ENCODE peak calls at places on chromosomes 13 and 19, in seven cellular contexts. One of them, this sample, is unnamed.

GRCh38 chr13:74227476-74228158 is 93.4 kb upstream of the KLF12 start:
- DNase-seq in HFF-Myc: no peak
- DNase-seq in AG09309: no peak
- DNase-seq in upper lobe of right lung: no peak
- DNase-seq in tibial nerve: no peak
- DNase-seq in neural progenitor cell: no peak
- DNase-seq in brain microvascular endothelial cell: no peak
- DNase-seq in this sample: no peak

GRCh38 chr19:45087531-45087930 is 5.4 kb upstream of the PPP1R37 start:
- DNase-seq in brain microvascular endothelial cell: no peak
- DNase-seq in upper lobe of right lung: no peak
- DNase-seq in tibial nerve: no peak
- DNase-seq in HFF-Myc: no peak
- DNase-seq in AG09309: no peak
- DNase-seq in neural progenitor cell: no peak
- DNase-seq in this sample: no peak

GRCh38 chr13:76886292-76887061 is at the start of gene KCTD12:
- DNase-seq in neural progenitor cell: peak; percentile 93
- DNase-seq in HFF-Myc: peak; percentile 35
- DNase-seq in upper lobe of right lung: peak; percentile 95
- DNase-seq in AG09309: no peak
- DNase-seq in brain microvascular endothelial cell: peak; percentile 69
- DNase-seq in tibial nerve: peak; percentile 83
- DNase-seq in this sample: peak; percentile 93

GRCh38 chr13:27339299-27339698 is 68.7 kb downstream of the RASL11A start:
- DNase-seq in neural progenitor cell: peak; percentile 63
- DNase-seq in upper lobe of right lung: no peak
- DNase-seq in HFF-Myc: peak; percentile 22
- DNase-seq in tibial nerve: no peak
- DNase-seq in brain microvascular endothelial cell: peak; percentile 28
- DNase-seq in AG09309: no peak
- DNase-seq in this sample: no peak

GRCh38 chr13:39531646-39532045 is 71.3 kb downstream of the LHFPL6 start:
- DNase-seq in brain microvascular endothelial cell: no peak
- DNase-seq in AG09309: no peak
- DNase-seq in upper lobe of right lung: no peak
- DNase-seq in HFF-Myc: no peak
- DNase-seq in tibial nerve: no peak
- DNase-seq in neural progenitor cell: no peak
- DNase-seq in this sample: no peak

GRCh38 chr13:70809588-70809987 is 701.3 kb upstream of the KLHL1 start:
- DNase-seq in upper lobe of right lung: no peak
- DNase-seq in tibial nerve: no peak
- DNase-seq in neural progenitor cell: no peak
- DNase-seq in brain microvascular endothelial cell: no peak
- DNase-seq in HFF-Myc: no peak
- DNase-seq in AG09309: no peak
- DNase-seq in this sample: no peak

GRCh38 chr13:46595918-46596315 is 42.9 kb downstream of the LRCH1 start:
- DNase-seq in neural progenitor cell: no peak
- DNase-seq in HFF-Myc: no peak
- DNase-seq in brain microvascular endothelial cell: no peak
- DNase-seq in AG09309: no peak
- DNase-seq in upper lobe of right lung: no peak
- DNase-seq in tibial nerve: no peak
- DNase-seq in this sample: no peak

GRCh38 chr13:104025303-104025702 is 959.1 kb upstream of the SLC10A2 start:
- DNase-seq in neural progenitor cell: no peak
- DNase-seq in HFF-Myc: no peak
- DNase-seq in tibial nerve: no peak
- DNase-seq in brain microvascular endothelial cell: no peak
- DNase-seq in upper lobe of right lung: no peak
- DNase-seq in AG09309: no peak
- DNase-seq in this sample: no peak

GRCh38 chr19:12793290-12794195 is 2.3 kb downstream of the JUNB start:
- DNase-seq in AG09309: no peak
- DNase-seq in tibial nerve: peak; percentile 88
- DNase-seq in HFF-Myc: no peak
- DNase-seq in upper lobe of right lung: peak; percentile 98
- DNase-seq in neural progenitor cell: peak; percentile 97
- DNase-seq in brain microvascular endothelial cell: peak; percentile 79
- DNase-seq in this sample: peak; percentile 98

GRCh38 chr13:60351326-60351725 is 45.7 kb upstream of the TDRD3 start:
- DNase-seq in HFF-Myc: peak; percentile 88
- DNase-seq in brain microvascular endothelial cell: peak; percentile 78
- DNase-seq in neural progenitor cell: no peak
- DNase-seq in upper lobe of right lung: no peak
- DNase-seq in AG09309: peak; percentile 37
- DNase-seq in tibial nerve: no peak
- DNase-seq in this sample: no peak

GRCh38 chr19:46764817-46765291 is 18.6 kb upstream of the STRN4 start:
- DNase-seq in neural progenitor cell: no peak
- DNase-seq in brain microvascular endothelial cell: no peak
- DNase-seq in upper lobe of right lung: no peak
- DNase-seq in tibial nerve: no peak
- DNase-seq in AG09309: no peak
- DNase-seq in HFF-Myc: no peak
- DNase-seq in this sample: no peak

GRCh38 chr13:113975416-113975815 is 1.5 kb upstream of the C13orf46 start:
- DNase-seq in AG09309: no peak
- DNase-seq in tibial nerve: no peak
- DNase-seq in brain microvascular endothelial cell: no peak
- DNase-seq in HFF-Myc: no peak
- DNase-seq in upper lobe of right lung: peak; percentile 61
- DNase-seq in neural progenitor cell: no peak
- DNase-seq in this sample: no peak

GRCh38 chr19:11041966-11042627 is 47.2 kb upstream of the LDLR start:
- DNase-seq in neural progenitor cell: no peak
- DNase-seq in HFF-Myc: no peak
- DNase-seq in tibial nerve: no peak
- DNase-seq in AG09309: no peak
- DNase-seq in brain microvascular endothelial cell: no peak
- DNase-seq in upper lobe of right lung: peak; percentile 92
- DNase-seq in this sample: no peak

DNA sequence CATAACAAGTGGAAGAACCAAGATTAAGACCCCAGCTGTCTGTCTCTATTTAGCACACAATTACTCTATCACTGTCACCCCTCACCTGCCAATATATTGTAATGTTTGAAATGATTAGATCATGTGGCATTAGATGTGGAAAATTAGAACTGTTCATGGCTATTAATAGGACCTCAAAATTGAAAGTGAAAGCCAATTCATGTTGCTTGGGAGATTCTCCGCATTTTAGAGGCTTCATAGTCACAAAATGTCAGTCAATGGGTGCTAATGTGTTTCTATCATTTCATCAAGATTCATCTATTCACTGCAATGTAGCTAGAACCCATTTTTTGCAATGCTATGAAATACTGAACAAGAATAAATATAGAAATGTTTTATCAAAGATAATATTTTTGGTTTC is 388.7 kb downstream of the DCT start:
- DNase-seq in HFF-Myc: no peak
- DNase-seq in tibial nerve: no peak
- DNase-seq in brain microvascular endothelial cell: no peak
- DNase-seq in AG09309: no peak
- DNase-seq in neural progenitor cell: no peak
- DNase-seq in upper lobe of right lung: no peak
- DNase-seq in this sample: no peak
- H3K4me3 ChIP-seq in HFF-Myc: no peak overlapping the region
- H3K4me3 ChIP-seq in tibial nerve: no peak overlapping the region
- H3K4me3 ChIP-seq in brain microvascular endothelial cell: no peak overlapping the region
- H3K4me3 ChIP-seq in AG09309: no peak overlapping the region
- H3K4me3 ChIP-seq in neural progenitor cell: no peak overlapping the region
- H3K4me3 ChIP-seq in upper lobe of right lung: peak overlapping the region; percentile 14
- H3K4me3 ChIP-seq in this sample: no peak overlapping the region

DNA sequence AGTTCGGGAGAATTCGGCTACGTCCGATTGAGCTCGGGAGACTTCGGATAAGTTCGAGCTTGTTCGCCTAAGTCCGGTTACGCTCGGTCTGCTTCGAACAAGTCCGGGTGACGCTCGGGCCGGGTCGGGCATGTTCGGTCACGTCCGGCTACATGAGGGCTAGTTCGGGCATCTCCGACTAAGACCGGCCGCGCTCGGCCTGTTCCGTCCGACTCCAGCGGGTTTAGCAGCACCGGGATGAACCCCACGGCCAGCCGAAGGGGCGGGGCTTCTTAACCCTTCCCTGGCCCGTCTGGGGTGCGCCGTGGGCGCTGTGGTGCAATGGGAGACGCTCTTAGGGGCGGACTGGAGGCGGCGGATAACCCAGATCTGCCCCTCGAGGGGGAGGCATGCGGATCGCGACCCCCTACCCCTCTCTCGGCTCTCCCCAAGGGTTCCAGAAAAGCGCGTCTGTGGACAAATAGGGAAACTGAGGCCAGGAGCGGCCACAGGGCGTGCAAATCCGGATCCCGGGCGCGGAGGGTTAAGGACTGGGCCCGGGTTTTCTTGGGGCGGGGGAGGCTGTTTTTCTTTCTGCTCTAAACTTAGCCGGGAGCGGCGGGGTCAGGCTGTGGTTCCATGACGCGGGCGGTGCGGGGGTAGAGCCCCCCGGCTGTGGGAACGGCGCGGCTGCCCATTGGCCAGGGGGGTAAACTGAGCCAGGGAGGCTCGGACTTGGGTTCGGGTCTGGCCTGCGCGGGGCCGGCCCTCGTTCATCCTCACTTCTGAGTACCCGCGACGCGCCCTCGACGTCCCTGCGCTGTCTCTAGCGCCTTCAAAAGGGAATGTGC is 1.5 kb downstream of the PDE4C start:
- DNase-seq in upper lobe of right lung: peak; percentile 98
- DNase-seq in tibial nerve: peak; percentile 99
- DNase-seq in HFF-Myc: peak; percentile 97
- DNase-seq in brain microvascular endothelial cell: peak; percentile 99
- DNase-seq in AG09309: peak; percentile 97
- DNase-seq in neural progenitor cell: peak; percentile 99
- DNase-seq in this sample: peak; percentile 96
- H3K4me3 ChIP-seq in upper lobe of right lung: peak overlapping the region; percentile 42
- H3K4me3 ChIP-seq in tibial nerve: no peak overlapping the region
- H3K4me3 ChIP-seq in HFF-Myc: peak overlapping the region; percentile 27
- H3K4me3 ChIP-seq in brain microvascular endothelial cell: peak overlapping the region; percentile 49
- H3K4me3 ChIP-seq in AG09309: peak overlapping the region; percentile 50
- H3K4me3 ChIP-seq in neural progenitor cell: peak overlapping the region; percentile 56
- H3K4me3 ChIP-seq in this sample: peak overlapping the region; percentile 58

GRCh38 chr19:18684642-18684993 is 1.1 kb downstream of the CRTC1 start:
- DNase-seq in tibial nerve: no peak
- DNase-seq in brain microvascular endothelial cell: no peak
- DNase-seq in upper lobe of right lung: no peak
- DNase-seq in neural progenitor cell: no peak
- DNase-seq in HFF-Myc: no peak
- DNase-seq in AG09309: no peak
- DNase-seq in this sample: no peak
- H3K4me3 ChIP-seq in tibial nerve: no peak overlapping the region
- H3K4me3 ChIP-seq in brain microvascular endothelial cell: peak overlapping the region; percentile 78
- H3K4me3 ChIP-seq in upper lobe of right lung: peak overlapping the region; percentile 61
- H3K4me3 ChIP-seq in neural progenitor cell: peak overlapping the region; percentile 86
- H3K4me3 ChIP-seq in HFF-Myc: peak overlapping the region; percentile 64
- H3K4me3 ChIP-seq in AG09309: peak overlapping the region; percentile 53
- H3K4me3 ChIP-seq in this sample: no peak overlapping the region

DNA sequence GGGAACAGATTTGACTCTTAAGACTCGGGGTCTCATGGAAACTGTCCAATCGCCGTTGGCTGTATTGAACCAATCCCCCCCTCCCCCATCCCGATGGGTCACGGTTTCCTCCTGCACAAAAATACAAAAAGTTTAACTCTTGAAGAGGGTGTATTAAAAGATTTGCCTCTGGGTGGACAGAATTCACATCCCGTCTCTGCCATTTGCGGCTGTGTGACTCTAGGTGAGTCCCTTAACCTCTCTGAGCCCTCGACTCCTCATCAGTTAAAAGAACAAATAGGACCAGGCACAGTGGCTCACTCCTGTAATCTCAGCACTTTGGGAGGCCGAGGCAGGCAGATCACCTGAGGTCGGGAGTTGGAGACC is 31.3 kb upstream of the FEM1A start:
- DNase-seq in AG09309: no peak
- DNase-seq in tibial nerve: no peak
- DNase-seq in HFF-Myc: no peak
- DNase-seq in neural progenitor cell: no peak
- DNase-seq in upper lobe of right lung: no peak
- DNase-seq in brain microvascular endothelial cell: no peak
- DNase-seq in this sample: no peak
- H3K4me3 ChIP-seq in AG09309: peak overlapping the region; percentile 40
- H3K4me3 ChIP-seq in tibial nerve: peak overlapping the region; percentile 36
- H3K4me3 ChIP-seq in HFF-Myc: peak overlapping the region; percentile 32
- H3K4me3 ChIP-seq in neural progenitor cell: peak overlapping the region; percentile 54
- H3K4me3 ChIP-seq in upper lobe of right lung: peak overlapping the region; percentile 37
- H3K4me3 ChIP-seq in brain microvascular endothelial cell: peak overlapping the region; percentile 33
- H3K4me3 ChIP-seq in this sample: peak overlapping the region; percentile 50

GRCh38 chr19:57812201-57812600 is 2.5 kb downstream of the ZNF552 start:
- DNase-seq in HFF-Myc: no peak
- DNase-seq in upper lobe of right lung: no peak
- DNase-seq in tibial nerve: no peak
- DNase-seq in brain microvascular endothelial cell: no peak
- DNase-seq in AG09309: no peak
- DNase-seq in neural progenitor cell: no peak
- DNase-seq in this sample: peak; percentile 36
- H3K4me3 ChIP-seq in HFF-Myc: no peak overlapping the region
- H3K4me3 ChIP-seq in upper lobe of right lung: no peak overlapping the region
- H3K4me3 ChIP-seq in tibial nerve: no peak overlapping the region
- H3K4me3 ChIP-seq in brain microvascular endothelial cell: no peak overlapping the region
- H3K4me3 ChIP-seq in AG09309: no peak overlapping the region
- H3K4me3 ChIP-seq in neural progenitor cell: no peak overlapping the region
- H3K4me3 ChIP-seq in this sample: no peak overlapping the region

GRCh38 chr19:19067276-19068072 is 3.7 kb downstream of the SLC25A42 start:
- DNase-seq in brain microvascular endothelial cell: no peak
- DNase-seq in AG09309: no peak
- DNase-seq in upper lobe of right lung: no peak
- DNase-seq in neural progenitor cell: no peak
- DNase-seq in HFF-Myc: no peak
- DNase-seq in tibial nerve: no peak
- DNase-seq in this sample: no peak
- H3K4me3 ChIP-seq in brain microvascular endothelial cell: no peak overlapping the region
- H3K4me3 ChIP-seq in AG09309: no peak overlapping the region
- H3K4me3 ChIP-seq in upper lobe of right lung: no peak overlapping the region
- H3K4me3 ChIP-seq in neural progenitor cell: no peak overlapping the region
- H3K4me3 ChIP-seq in HFF-Myc: no peak overlapping the region
- H3K4me3 ChIP-seq in tibial nerve: no peak overlapping the region
- H3K4me3 ChIP-seq in this sample: no peak overlapping the region